ENCODE peak calls at places on chromosomes 6 and 20, in seven cellular contexts. One of them, this sample, is unnamed.
A peak's percentile ranks its signal among the peaks of the same experiment; 100 is the strongest.

GRCh38 chr6:75208564-75209431 is 2.9 kb upstream of the COL12A1 start:
- DNase-seq in stimulated activated CD8-positive, alpha-beta memory T cell treated with anti-CD3 and anti-CD28 coated beads, Interleukin-4, amount 100 ng/mL, for 24 hours: peak; percentile 66
- DNase-seq in T-helper 2 cell: peak; percentile 69
- DNase-seq in ovary: peak; percentile 82
- DNase-seq in iPS-NIHi11: peak; percentile 72
- DNase-seq in chondrocyte: peak; percentile 94
- DNase-seq in NCI-H460: peak; percentile 63
- DNase-seq in this sample: peak; percentile 49

GRCh38 chr20:54084193-54084592 is 13.8 kb upstream of the BCAS1 start:
- DNase-seq in chondrocyte: no peak
- DNase-seq in NCI-H460: no peak
- DNase-seq in iPS-NIHi11: no peak
- DNase-seq in T-helper 2 cell: no peak
- DNase-seq in stimulated activated CD8-positive, alpha-beta memory T cell treated with anti-CD3 and anti-CD28 coated beads, Interleukin-4, amount 100 ng/mL, for 24 hours: no peak
- DNase-seq in ovary: no peak
- DNase-seq in this sample: no peak

GRCh38 chr20:44204156-44204831 is 6.3 kb downstream of the OSER1 start:
- DNase-seq in iPS-NIHi11: peak; percentile 29
- DNase-seq in T-helper 2 cell: no peak
- DNase-seq in ovary: no peak
- DNase-seq in NCI-H460: peak; percentile 84
- DNase-seq in stimulated activated CD8-positive, alpha-beta memory T cell treated with anti-CD3 and anti-CD28 coated beads, Interleukin-4, amount 100 ng/mL, for 24 hours: no peak
- DNase-seq in chondrocyte: no peak
- DNase-seq in this sample: peak; percentile 87

GRCh38 chr20:20894280-20894679 is 181.8 kb upstream of the RALGAPA2 start:
- DNase-seq in T-helper 2 cell: no peak
- DNase-seq in ovary: no peak
- DNase-seq in NCI-H460: no peak
- DNase-seq in chondrocyte: no peak
- DNase-seq in iPS-NIHi11: no peak
- DNase-seq in stimulated activated CD8-positive, alpha-beta memory T cell treated with anti-CD3 and anti-CD28 coated beads, Interleukin-4, amount 100 ng/mL, for 24 hours: no peak
- DNase-seq in this sample: peak; percentile 35

GRCh38 chr20:52105045-52105572 is 86.5 kb downstream of the ZFP64 start:
- DNase-seq in iPS-NIHi11: peak; percentile 57
- DNase-seq in T-helper 2 cell: no peak
- DNase-seq in chondrocyte: no peak
- DNase-seq in stimulated activated CD8-positive, alpha-beta memory T cell treated with anti-CD3 and anti-CD28 coated beads, Interleukin-4, amount 100 ng/mL, for 24 hours: no peak
- DNase-seq in ovary: no peak
- DNase-seq in NCI-H460: peak; percentile 45
- DNase-seq in this sample: peak; percentile 55

GRCh38 chr6:20921533-20921932 is 387.3 kb downstream of the CDKAL1 start:
- DNase-seq in T-helper 2 cell: no peak
- DNase-seq in NCI-H460: no peak
- DNase-seq in iPS-NIHi11: no peak
- DNase-seq in stimulated activated CD8-positive, alpha-beta memory T cell treated with anti-CD3 and anti-CD28 coated beads, Interleukin-4, amount 100 ng/mL, for 24 hours: no peak
- DNase-seq in chondrocyte: no peak
- DNase-seq in ovary: no peak
- DNase-seq in this sample: no peak

GRCh38 chr6:114343782-114344144 is 940 bp upstream of the HS3ST5 start:
- DNase-seq in NCI-H460: no peak
- DNase-seq in T-helper 2 cell: no peak
- DNase-seq in stimulated activated CD8-positive, alpha-beta memory T cell treated with anti-CD3 and anti-CD28 coated beads, Interleukin-4, amount 100 ng/mL, for 24 hours: no peak
- DNase-seq in chondrocyte: no peak
- DNase-seq in ovary: no peak
- DNase-seq in iPS-NIHi11: no peak
- DNase-seq in this sample: no peak

GRCh38 chr6:106688177-106688951 is 59.0 kb downstream of the QRSL1 start:
- DNase-seq in ovary: no peak
- DNase-seq in iPS-NIHi11: no peak
- DNase-seq in T-helper 2 cell: no peak
- DNase-seq in chondrocyte: no peak
- DNase-seq in NCI-H460: no peak
- DNase-seq in stimulated activated CD8-positive, alpha-beta memory T cell treated with anti-CD3 and anti-CD28 coated beads, Interleukin-4, amount 100 ng/mL, for 24 hours: no peak
- DNase-seq in this sample: no peak

GRCh38 chr6:6686748-6687601 is 98.5 kb downstream of the LY86 start:
- DNase-seq in NCI-H460: peak; percentile 96
- DNase-seq in iPS-NIHi11: peak; percentile 95
- DNase-seq in T-helper 2 cell: no peak
- DNase-seq in stimulated activated CD8-positive, alpha-beta memory T cell treated with anti-CD3 and anti-CD28 coated beads, Interleukin-4, amount 100 ng/mL, for 24 hours: peak; percentile 17
- DNase-seq in chondrocyte: no peak
- DNase-seq in ovary: peak; percentile 85
- DNase-seq in this sample: peak; percentile 95

GRCh38 chr6:30743099-30744053 is 889 bp upstream of the FLOT1 start:
- DNase-seq in chondrocyte: no peak
- DNase-seq in NCI-H460: no peak
- DNase-seq in T-helper 2 cell: peak; percentile 49
- DNase-seq in ovary: peak; percentile 37
- DNase-seq in stimulated activated CD8-positive, alpha-beta memory T cell treated with anti-CD3 and anti-CD28 coated beads, Interleukin-4, amount 100 ng/mL, for 24 hours: peak; percentile 23
- DNase-seq in iPS-NIHi11: no peak
- DNase-seq in this sample: no peak

GRCh38 chr6:149508485-149508884 is 23.7 kb upstream of the ZC3H12D start:
- DNase-seq in iPS-NIHi11: no peak
- DNase-seq in chondrocyte: no peak
- DNase-seq in ovary: no peak
- DNase-seq in T-helper 2 cell: peak; percentile 88
- DNase-seq in stimulated activated CD8-positive, alpha-beta memory T cell treated with anti-CD3 and anti-CD28 coated beads, Interleukin-4, amount 100 ng/mL, for 24 hours: no peak
- DNase-seq in NCI-H460: no peak
- DNase-seq in this sample: no peak

GRCh38 chr6:33692760-33693158 is 18.7 kb downstream of the UQCC2 start:
- DNase-seq in NCI-H460: no peak
- DNase-seq in chondrocyte: no peak
- DNase-seq in ovary: no peak
- DNase-seq in T-helper 2 cell: peak; percentile 93
- DNase-seq in stimulated activated CD8-positive, alpha-beta memory T cell treated with anti-CD3 and anti-CD28 coated beads, Interleukin-4, amount 100 ng/mL, for 24 hours: peak; percentile 35
- DNase-seq in iPS-NIHi11: no peak
- DNase-seq in this sample: no peak

GRCh38 chr20:38542994-38543906 is 37.7 kb upstream of the ADIG start:
- DNase-seq in T-helper 2 cell: no peak
- DNase-seq in chondrocyte: no peak
- DNase-seq in iPS-NIHi11: no peak
- DNase-seq in NCI-H460: no peak
- DNase-seq in ovary: no peak
- DNase-seq in stimulated activated CD8-positive, alpha-beta memory T cell treated with anti-CD3 and anti-CD28 coated beads, Interleukin-4, amount 100 ng/mL, for 24 hours: no peak
- DNase-seq in this sample: no peak

GRCh38 chr6:102813489-102814275 is 1420.2 kb downstream of the GRIK2 start:
- DNase-seq in NCI-H460: no peak
- DNase-seq in stimulated activated CD8-positive, alpha-beta memory T cell treated with anti-CD3 and anti-CD28 coated beads, Interleukin-4, amount 100 ng/mL, for 24 hours: no peak
- DNase-seq in ovary: no peak
- DNase-seq in chondrocyte: no peak
- DNase-seq in T-helper 2 cell: no peak
- DNase-seq in iPS-NIHi11: peak; percentile 3
- DNase-seq in this sample: no peak

GRCh38 chr6:134065706-134066105 is 13.3 kb upstream of the SLC2A12 start:
- DNase-seq in chondrocyte: no peak
- DNase-seq in iPS-NIHi11: peak; percentile 47
- DNase-seq in stimulated activated CD8-positive, alpha-beta memory T cell treated with anti-CD3 and anti-CD28 coated beads, Interleukin-4, amount 100 ng/mL, for 24 hours: no peak
- DNase-seq in T-helper 2 cell: peak; percentile 33
- DNase-seq in NCI-H460: no peak
- DNase-seq in ovary: no peak
- DNase-seq in this sample: no peak

GRCh38 chr6:82976179-82976578 is 89.5 kb downstream of the UBE3D start:
- DNase-seq in chondrocyte: no peak
- DNase-seq in T-helper 2 cell: no peak
- DNase-seq in iPS-NIHi11: no peak
- DNase-seq in NCI-H460: no peak
- DNase-seq in ovary: no peak
- DNase-seq in stimulated activated CD8-positive, alpha-beta memory T cell treated with anti-CD3 and anti-CD28 coated beads, Interleukin-4, amount 100 ng/mL, for 24 hours: no peak
- DNase-seq in this sample: no peak

GRCh38 chr6:111427341-111428116 is 55.5 kb downstream of the REV3L start:
- DNase-seq in T-helper 2 cell: peak; percentile 84
- DNase-seq in chondrocyte: no peak
- DNase-seq in stimulated activated CD8-positive, alpha-beta memory T cell treated with anti-CD3 and anti-CD28 coated beads, Interleukin-4, amount 100 ng/mL, for 24 hours: no peak
- DNase-seq in NCI-H460: no peak
- DNase-seq in ovary: no peak
- DNase-seq in iPS-NIHi11: no peak
- DNase-seq in this sample: peak; percentile 3

GRCh38 chr6:130575971-130576370 is 210.2 kb downstream of the TMEM200A start:
- DNase-seq in stimulated activated CD8-positive, alpha-beta memory T cell treated with anti-CD3 and anti-CD28 coated beads, Interleukin-4, amount 100 ng/mL, for 24 hours: peak; percentile 1
- DNase-seq in T-helper 2 cell: peak; percentile 97
- DNase-seq in NCI-H460: no peak
- DNase-seq in ovary: no peak
- DNase-seq in iPS-NIHi11: no peak
- DNase-seq in chondrocyte: no peak
- DNase-seq in this sample: no peak

GRCh38 chr6:110256366-110256765 is 76.1 kb downstream of the CDC40 start:
- DNase-seq in chondrocyte: no peak
- DNase-seq in stimulated activated CD8-positive, alpha-beta memory T cell treated with anti-CD3 and anti-CD28 coated beads, Interleukin-4, amount 100 ng/mL, for 24 hours: no peak
- DNase-seq in NCI-H460: no peak
- DNase-seq in ovary: no peak
- DNase-seq in iPS-NIHi11: no peak
- DNase-seq in T-helper 2 cell: no peak
- DNase-seq in this sample: no peak

GRCh38 chr20:39042279-39043150 is 80.4 kb downstream of the DHX35 start:
- DNase-seq in ovary: no peak
- DNase-seq in T-helper 2 cell: no peak
- DNase-seq in chondrocyte: no peak
- DNase-seq in iPS-NIHi11: no peak
- DNase-seq in NCI-H460: no peak
- DNase-seq in stimulated activated CD8-positive, alpha-beta memory T cell treated with anti-CD3 and anti-CD28 coated beads, Interleukin-4, amount 100 ng/mL, for 24 hours: no peak
- DNase-seq in this sample: no peak

GRCh38 chr20:56400001-56400640 is 7.7 kb downstream of the CSTF1 start:
- DNase-seq in iPS-NIHi11: peak; percentile 52
- DNase-seq in T-helper 2 cell: peak; percentile 73
- DNase-seq in NCI-H460: peak; percentile 45
- DNase-seq in chondrocyte: no peak
- DNase-seq in ovary: no peak
- DNase-seq in stimulated activated CD8-positive, alpha-beta memory T cell treated with anti-CD3 and anti-CD28 coated beads, Interleukin-4, amount 100 ng/mL, for 24 hours: peak; percentile 32
- DNase-seq in this sample: peak; percentile 71

GRCh38 chr6:138689849-138690248 is 83.7 kb upstream of the CCDC28A start:
- DNase-seq in iPS-NIHi11: no peak
- DNase-seq in T-helper 2 cell: no peak
- DNase-seq in chondrocyte: no peak
- DNase-seq in NCI-H460: no peak
- DNase-seq in ovary: no peak
- DNase-seq in stimulated activated CD8-positive, alpha-beta memory T cell treated with anti-CD3 and anti-CD28 coated beads, Interleukin-4, amount 100 ng/mL, for 24 hours: no peak
- DNase-seq in this sample: no peak

GRCh38 chr6:6758915-6759654 is 170.6 kb downstream of the LY86 start:
- DNase-seq in chondrocyte: no peak
- DNase-seq in ovary: peak; percentile 71
- DNase-seq in stimulated activated CD8-positive, alpha-beta memory T cell treated with anti-CD3 and anti-CD28 coated beads, Interleukin-4, amount 100 ng/mL, for 24 hours: no peak
- DNase-seq in iPS-NIHi11: peak; percentile 77
- DNase-seq in T-helper 2 cell: peak; percentile 25
- DNase-seq in NCI-H460: peak; percentile 40
- DNase-seq in this sample: peak; percentile 21

GRCh38 chr6:107585815-107586435 is 96.0 kb downstream of the SOBP start:
- DNase-seq in chondrocyte: no peak
- DNase-seq in T-helper 2 cell: no peak
- DNase-seq in NCI-H460: no peak
- DNase-seq in stimulated activated CD8-positive, alpha-beta memory T cell treated with anti-CD3 and anti-CD28 coated beads, Interleukin-4, amount 100 ng/mL, for 24 hours: no peak
- DNase-seq in iPS-NIHi11: no peak
- DNase-seq in ovary: no peak
- DNase-seq in this sample: no peak

GRCh38 chr20:47263502-47264084 is 92.9 kb downstream of the ZMYND8 start:
- DNase-seq in NCI-H460: no peak
- DNase-seq in ovary: no peak
- DNase-seq in T-helper 2 cell: no peak
- DNase-seq in chondrocyte: no peak
- DNase-seq in stimulated activated CD8-positive, alpha-beta memory T cell treated with anti-CD3 and anti-CD28 coated beads, Interleukin-4, amount 100 ng/mL, for 24 hours: no peak
- DNase-seq in iPS-NIHi11: no peak
- DNase-seq in this sample: no peak

GRCh38 chr20:15597306-15597705 is 975.9 kb downstream of the KIF16B start:
- DNase-seq in ovary: no peak
- DNase-seq in T-helper 2 cell: no peak
- DNase-seq in chondrocyte: no peak
- DNase-seq in stimulated activated CD8-positive, alpha-beta memory T cell treated with anti-CD3 and anti-CD28 coated beads, Interleukin-4, amount 100 ng/mL, for 24 hours: no peak
- DNase-seq in iPS-NIHi11: no peak
- DNase-seq in NCI-H460: no peak
- DNase-seq in this sample: no peak

GRCh38 chr20:25570148-25570530 is 15.2 kb downstream of the NINL start:
- DNase-seq in iPS-NIHi11: no peak
- DNase-seq in chondrocyte: no peak
- DNase-seq in ovary: no peak
- DNase-seq in NCI-H460: no peak
- DNase-seq in stimulated activated CD8-positive, alpha-beta memory T cell treated with anti-CD3 and anti-CD28 coated beads, Interleukin-4, amount 100 ng/mL, for 24 hours: no peak
- DNase-seq in T-helper 2 cell: no peak
- DNase-seq in this sample: no peak

GRCh38 chr20:62198931-62199330 is 16.1 kb downstream of the MTG2 start:
- DNase-seq in iPS-NIHi11: no peak
- DNase-seq in NCI-H460: no peak
- DNase-seq in chondrocyte: peak; percentile 72
- DNase-seq in stimulated activated CD8-positive, alpha-beta memory T cell treated with anti-CD3 and anti-CD28 coated beads, Interleukin-4, amount 100 ng/mL, for 24 hours: no peak
- DNase-seq in ovary: no peak
- DNase-seq in T-helper 2 cell: no peak
- DNase-seq in this sample: no peak